ENCODE peak calls at places on chromosomes 6 and 20, in eight cellular contexts. L, F, V, E, D, P, X and C are unnamed samples.

GRCh38 chr6:118618676-118619377 is 32.6 kb downstream of the CEP85L start:
- DNase-seq in L (no peak), F (no peak), V (peak), E (peak), D (peak), P (no peak), X (peak), C (peak)

GRCh38 chr6:43785220-43785752 is 15.3 kb downstream of the VEGFA start:
- DNase-seq in L (no peak), F (no peak), V (no peak), E (no peak), D (no peak), P (no peak), X (no peak), C (no peak)

GRCh38 chr20:60326821-60327220 is 368.6 kb downstream of the CDH26 start:
- DNase-seq in L (no peak), F (no peak), V (no peak), E (no peak), D (no peak), P (no peak), X (no peak), C (no peak)

GRCh38 chr6:121573466-121573865 is 138.0 kb downstream of the GJA1 start:
- DNase-seq in L (no peak), F (no peak), V (no peak), E (no peak), D (peak), P (no peak), X (no peak), C (peak)

GRCh38 chr20:21902391-21902790 is 196.9 kb downstream of the PAX1 start:
- DNase-seq in L (no peak), F (no peak), V (no peak), E (no peak), D (no peak), P (no peak), X (no peak), C (no peak)

GRCh38 chr6:118712955-118713354 is 61.6 kb upstream of the CEP85L start:
- DNase-seq in L (no peak), F (no peak), V (no peak), E (peak), D (no peak), P (peak), X (peak), C (peak)

GRCh38 chr6:12012231-12012565 is at the start of gene HIVEP1:
- DNase-seq in L (no peak), F (no peak), V (no peak), E (no peak), D (peak), P (no peak), X (no peak), C (no peak)

GRCh38 chr6:125421853-125422252 is 120.1 kb upstream of the HDDC2 start:
- DNase-seq in L (no peak), F (no peak), V (no peak), E (no peak), D (no peak), P (no peak), X (peak), C (peak)

GRCh38 chr20:15857131-15857784 is 716.0 kb downstream of the KIF16B start:
- DNase-seq in L (no peak), F (no peak), V (no peak), E (no peak), D (no peak), P (no peak), X (no peak), C (no peak)

GRCh38 chr20:63947638-63948456 is 8.4 kb downstream of the UCKL1 start:
- DNase-seq in L (no peak), F (no peak), V (peak), E (no peak), D (no peak), P (no peak), X (no peak), C (no peak)

GRCh38 chr20:55790178-55790577 is 215.1 kb downstream of the CBLN4 start:
- DNase-seq in L (no peak), F (no peak), V (no peak), E (no peak), D (no peak), P (no peak), X (no peak), C (no peak)

GRCh38 chr6:156977527-156978291 is 200.5 kb downstream of the ARID1B start:
- DNase-seq in L (no peak), F (no peak), V (no peak), E (peak), D (no peak), P (no peak), X (peak), C (peak)

GRCh38 chr6:111757342-111757741 is 115.9 kb downstream of the FYN start:
- DNase-seq in L (peak), F (no peak), V (peak), E (no peak), D (no peak), P (no peak), X (peak), C (peak)

GRCh38 chr6:90938116-90938515 is 351.2 kb upstream of the MAP3K7 start:
- DNase-seq in L (no peak), F (no peak), V (no peak), E (no peak), D (no peak), P (no peak), X (no peak), C (no peak)

GRCh38 chr20:50645253-50646068 is 45.9 kb downstream of the RIPOR3 start:
- DNase-seq in L (peak), F (no peak), V (no peak), E (peak), D (peak), P (peak), X (peak), C (peak)

GRCh38 chr6:22113046-22113766 is 183.6 kb downstream of the PRL start:
- DNase-seq in L (peak), F (no peak), V (no peak), E (peak), D (peak), P (peak), X (peak), C (peak)

GRCh38 chr6:36673882-36674281 is 4.6 kb upstream of the CDKN1A start:
- DNase-seq in L (no peak), F (no peak), V (no peak), E (no peak), D (no peak), P (no peak), X (no peak), C (no peak)

GRCh38 chr6:13992417-13993055 is 67.8 kb downstream of the RNF182 start:
- DNase-seq in L (no peak), F (no peak), V (no peak), E (peak), D (no peak), P (peak), X (peak), C (peak)

GRCh38 chr6:162184465-162184864 is 543.1 kb downstream of the PRKN start:
- DNase-seq in L (no peak), F (no peak), V (no peak), E (no peak), D (peak), P (no peak), X (peak), C (no peak)

GRCh38 chr20:50788045-50788867 is 6.6 kb upstream of the BCAS4 start:
- DNase-seq in L (no peak), F (no peak), V (no peak), E (peak), D (peak), P (peak), X (peak), C (peak)

GRCh38 chr6:87066449-87067288 is 28.2 kb downstream of the CGA start:
- DNase-seq in L (peak), F (peak), V (peak), E (peak), D (peak), P (peak), X (peak), C (peak)

GRCh38 chr6:3628143-3628840 is 123.2 kb downstream of the PXDC1 start:
- DNase-seq in L (no peak), F (no peak), V (peak), E (no peak), D (no peak), P (no peak), X (no peak), C (no peak)

GRCh38 chr6:11830105-11830504 is 51.5 kb upstream of the ADTRP start:
- DNase-seq in L (no peak), F (no peak), V (no peak), E (no peak), D (no peak), P (no peak), X (no peak), C (no peak)

GRCh38 chr6:144055121-144055931 is 40.0 kb downstream of the SF3B5 start:
- DNase-seq in L (no peak), F (no peak), V (peak), E (no peak), D (no peak), P (no peak), X (no peak), C (no peak)

GRCh38 chr6:158962371-158962770 is 37.6 kb downstream of the RSPH3 start:
- DNase-seq in L (no peak), F (no peak), V (no peak), E (peak), D (no peak), P (no peak), X (no peak), C (peak)

GRCh38 chr6:163263196-163263595 is 151.3 kb upstream of the QKI start:
- DNase-seq in L (no peak), F (no peak), V (no peak), E (no peak), D (no peak), P (no peak), X (peak), C (no peak)

GRCh38 chr20:64109831-64110391 is 2.5 kb upstream of the NPBWR2 start:
- DNase-seq in L (no peak), F (no peak), V (no peak), E (no peak), D (no peak), P (no peak), X (no peak), C (no peak)

GRCh38 chr6:21556968-21557721 is 36.4 kb upstream of the SOX4 start:
- DNase-seq in L (no peak), F (no peak), V (no peak), E (no peak), D (no peak), P (no peak), X (no peak), C (no peak)

GRCh38 chr6:140486468-140487361 is 1112.3 kb upstream of the CITED2 start:
- DNase-seq in L (no peak), F (no peak), V (no peak), E (no peak), D (no peak), P (no peak), X (peak), C (peak)

GRCh38 chr6:126748141-126748540 is 370.3 kb upstream of the RSPO3 start:
- DNase-seq in L (no peak), F (no peak), V (no peak), E (no peak), D (no peak), P (peak), X (no peak), C (peak)

GRCh38 chr6:138410048-138410735 is 6.2 kb downstream of the HEBP2 start:
- DNase-seq in L (no peak), F (no peak), V (no peak), E (peak), D (peak), P (no peak), X (peak), C (peak)

GRCh38 chr6:163133017-163133416 is 281.5 kb upstream of the QKI start:
- DNase-seq in L (no peak), F (no peak), V (no peak), E (no peak), D (peak), P (no peak), X (no peak), C (no peak)

GRCh38 chr6:39550191-39550590 is 175.0 kb downstream of the KIF6 start:
- DNase-seq in L (no peak), F (no peak), V (no peak), E (no peak), D (no peak), P (no peak), X (no peak), C (no peak)

GRCh38 chr6:52538921-52539354 is 37.9 kb downstream of the TRAM2 start:
- DNase-seq in L (no peak), F (no peak), V (no peak), E (peak), D (no peak), P (peak), X (no peak), C (no peak)

GRCh38 chr20:58630063-58630462 is 21.0 kb upstream of the STX16 start:
- DNase-seq in L (peak), F (no peak), V (no peak), E (no peak), D (no peak), P (peak), X (no peak), C (peak)

GRCh38 chr20:59645761-59646171 is 41.4 kb downstream of the PHACTR3 start:
- DNase-seq in L (no peak), F (no peak), V (no peak), E (no peak), D (peak), P (no peak), X (no peak), C (no peak)

GRCh38 chr6:45991189-45991588 is 24.5 kb downstream of the CLIC5 start:
- DNase-seq in L (no peak), F (no peak), V (no peak), E (no peak), D (peak), P (no peak), X (no peak), C (no peak)